ENCODE peak calls at places on chromosomes 16 and 17, in ten cellular contexts. B is GM13976; T is neuronal stem cell; S is skeletal muscle cell; N is mucosa of gallbladder; G is EL; A is AG10803; V is PC-3; I is stimulated activated CD8-positive, alpha-beta memory T cell treated with anti-CD3 and anti-CD28 coated beads, Interleukin-7, amount 100 ng/mL, for 1 hour; D is IMR-90. K is an unnamed sample.

GRCh38 chr17:44850025-44850424 is 2.3 kb downstream of the HIGD1B start:
- DNase-seq in B (no peak), T (no peak), S (no peak), N (no peak), G (no peak), A (no peak), V (no peak), I (no peak), D (no peak), K (no peak)

GRCh38 chr16:75385507-75386152 is 47.7 kb downstream of the CFDP1 start:
- DNase-seq in B (peak), T (peak), S (peak), N (no peak), G (peak), A (peak), V (peak), I (no peak), D (peak), K (peak)

GRCh38 chr17:59341922-59342321 is 10.5 kb downstream of the YPEL2 start:
- DNase-seq in B (no peak), T (no peak), S (no peak), N (no peak), G (no peak), A (no peak), V (no peak), I (no peak), D (no peak), K (no peak)

GRCh38 chr16:67461600-67462278 is 19.2 kb downstream of the ATP6V0D1 start:
- DNase-seq in B (no peak), T (no peak), S (no peak), N (peak), G (no peak), A (no peak), V (no peak), I (no peak), D (no peak), K (no peak)

GRCh38 chr17:44382917-44383316 is 6.5 kb downstream of the ITGA2B start:
- DNase-seq in B (no peak), T (no peak), S (no peak), N (no peak), G (no peak), A (no peak), V (no peak), I (no peak), D (no peak), K (no peak)

GRCh38 chr17:55571095-55571494 is 59.8 kb upstream of the SMIM36 start:
- DNase-seq in B (no peak), T (no peak), S (no peak), N (no peak), G (no peak), A (no peak), V (peak), I (no peak), D (peak), K (no peak)

GRCh38 chr16:12366313-12366712 is 389.8 kb downstream of the SNX29 start:
- DNase-seq in B (no peak), T (no peak), S (no peak), N (no peak), G (no peak), A (no peak), V (no peak), I (no peak), D (no peak), K (no peak)

GRCh38 chr17:40813804-40814203 is 8.6 kb downstream of the KRT10 start:
- DNase-seq in B (no peak), T (no peak), S (no peak), N (no peak), G (peak), A (no peak), V (peak), I (no peak), D (peak), K (no peak)

GRCh38 chr16:11022002-11022401 is 77.6 kb downstream of the CLEC16A start:
- DNase-seq in B (no peak), T (no peak), S (no peak), N (no peak), G (no peak), A (no peak), V (no peak), I (no peak), D (no peak), K (no peak)

GRCh38 chr17:7003745-7004144 is 7.9 kb downstream of the ALOX12 start:
- DNase-seq in B (no peak), T (no peak), S (no peak), N (no peak), G (no peak), A (no peak), V (no peak), I (no peak), D (no peak), K (no peak)

GRCh38 chr17:48724241-48725004 is 1.4 kb downstream of the PRAC2 start:
- DNase-seq in B (peak), T (peak), S (peak), N (peak), G (peak), A (peak), V (peak), I (peak), D (peak), K (peak)

GRCh38 chr17:49696233-49696761 is 11.5 kb downstream of the SLC35B1 start:
- DNase-seq in B (peak), T (no peak), S (no peak), N (no peak), G (no peak), A (no peak), V (no peak), I (peak), D (peak), K (peak)

GRCh38 chr16:83475108-83475507 is 332.7 kb upstream of the HSBP1 start:
- DNase-seq in B (no peak), T (no peak), S (no peak), N (no peak), G (peak), A (peak), V (peak), I (no peak), D (peak), K (no peak)

GRCh38 chr16:47826070-47826469 is 329.7 kb downstream of the ABCC12 start:
- DNase-seq in B (no peak), T (no peak), S (no peak), N (no peak), G (no peak), A (no peak), V (no peak), I (no peak), D (no peak), K (no peak)

GRCh38 chr17:3735515-3735914 is 11.8 kb downstream of the HASPIN start:
- DNase-seq in B (no peak), T (no peak), S (no peak), N (no peak), G (no peak), A (no peak), V (no peak), I (no peak), D (peak), K (no peak)

GRCh38 chr16:23803591-23804123 is 32.1 kb upstream of the PRKCB start:
- DNase-seq in B (peak), T (peak), S (no peak), N (peak), G (peak), A (peak), V (peak), I (peak), D (peak), K (peak)

GRCh38 chr17:39747745-39748144 is 10.0 kb downstream of the GRB7 start:
- DNase-seq in B (no peak), T (no peak), S (no peak), N (no peak), G (no peak), A (no peak), V (no peak), I (no peak), D (no peak), K (no peak)

GRCh38 chr17:30586818-30587595 is 109.8 kb downstream of the GOSR1 start:
- DNase-seq in B (no peak), T (no peak), S (no peak), N (no peak), G (peak), A (peak), V (no peak), I (no peak), D (peak), K (no peak)

GRCh38 chr16:76201385-76201784 is 75.8 kb upstream of the CNTNAP4 start:
- DNase-seq in B (no peak), T (no peak), S (no peak), N (no peak), G (no peak), A (no peak), V (no peak), I (no peak), D (no peak), K (no peak)

GRCh38 chr17:2894782-2895181 is 98.5 kb downstream of the RAP1GAP2 start:
- DNase-seq in B (no peak), T (no peak), S (no peak), N (no peak), G (no peak), A (no peak), V (no peak), I (no peak), D (no peak), K (no peak)